ENCODE peak calls at places on chromosomes 3 and 15, in seven cellular contexts. N is effector memory CD4-positive, alpha-beta T cell; H is pancreas; A is upper lobe of right lung; Y is transverse colon; U is lung; K is CD4-positive, CD25-positive, alpha-beta regulatory T cell. Q is an unnamed sample. For H3K4me1, the result is how much of the 10 kb centered on the place peaks cover.

GRCh38 chr3:181417748-181418147 is 294.0 kb upstream of the SOX2 start:
- DNase-seq in Y (no peak), A (no peak), U (no peak), N (no peak), K (no peak), H (no peak), Q (no peak)

GRCh38 chr3:127694467-127695215 is 21.9 kb downstream of the ABTB1 start:
- DNase-seq in U (no peak), K (peak), A (peak), N (peak), H (peak), Y (peak), Q (peak)

GRCh38 chr15:92100751-92101150 is 247.2 kb downstream of the SLCO3A1 start:
- DNase-seq in H (no peak), A (no peak), U (no peak), K (no peak), N (no peak), Y (no peak), Q (no peak)

GRCh38 chr3:164004205-164004604 is 1074.1 kb downstream of the SI start:
- DNase-seq in Y (no peak), U (no peak), N (no peak), H (no peak), A (peak), K (no peak), Q (peak)

GRCh38 chr3:64462203-64463120 is 225.3 kb downstream of the ADAMTS9 start:
- DNase-seq in A (no peak), Y (no peak), N (no peak), K (no peak), H (no peak), U (no peak), Q (no peak)

GRCh38 chr15:40092416-40093223 is 16.1 kb downstream of the BMF start:
- DNase-seq in K (no peak), Y (peak), A (peak), U (no peak), N (no peak), H (peak), Q (no peak)

GRCh38 chr3:170599083-170599482 is 13.2 kb upstream of the SLC7A14 start:
- DNase-seq in H (no peak), A (no peak), Y (no peak), U (no peak), N (no peak), K (no peak), Q (no peak)

GRCh38 chr15:67109141-67110034 is 44.0 kb downstream of the SMAD3 start:
- DNase-seq in U (no peak), Y (peak), K (no peak), A (peak), H (peak), N (no peak), Q (peak)

GRCh38 chr3:28703858-28704257 is 355.2 kb upstream of the AZI2 start:
- DNase-seq in U (no peak), A (no peak), H (no peak), Y (no peak), N (no peak), K (no peak), Q (no peak)

GRCh38 chr3:119333773-119334492 is 39.8 kb downstream of the ARHGAP31 start:
- DNase-seq in A (no peak), N (no peak), Y (no peak), U (no peak), H (no peak), K (no peak), Q (no peak)

GRCh38 chr15:35289029-35289617 is 204.0 kb upstream of the NANOGP8 start:
- DNase-seq in Y (no peak), A (no peak), N (no peak), H (no peak), K (no peak), U (no peak), Q (no peak)

GRCh38 chr3:37987751-37988179 is 2.8 kb upstream of the VILL start:
- DNase-seq in H (no peak), A (peak), N (no peak), K (no peak), Y (peak), U (no peak), Q (no peak)

GRCh38 chr3:147904421-147904820 is 495.3 kb downstream of the ZIC1 start:
- DNase-seq in N (no peak), K (no peak), A (no peak), H (no peak), Y (no peak), U (no peak), Q (no peak)

GRCh38 chr3:15755181-15755580 is 42.6 kb downstream of the ANKRD28 start:
- DNase-seq in H (no peak), U (no peak), N (no peak), A (no peak), Y (no peak), K (no peak), Q (no peak)

GRCh38 chr3:114674041-114674440 is 380.2 kb downstream of the TIGIT start:
- DNase-seq in A (no peak), K (no peak), U (no peak), H (no peak), N (no peak), Y (no peak), Q (no peak)

GRCh38 chr3:69197922-69198540 is 75.6 kb upstream of the LMOD3 start:
- DNase-seq in A (no peak), K (peak), Y (peak), U (no peak), H (no peak), N (peak), Q (no peak)

GRCh38 chr3:65226287-65226686 is 538.5 kb upstream of the ADAMTS9 start:
- DNase-seq in H (no peak), A (no peak), K (no peak), U (no peak), N (no peak), Y (no peak), Q (no peak)

GRCh38 chr3:151169700-151170224 is 33.3 kb downstream of the GPR171 start:
- DNase-seq in A (peak), N (no peak), Y (peak), H (no peak), U (peak), K (no peak), Q (peak)

GRCh38 chr3:144109944-144110343 is 138.3 kb downstream of the DIPK2A start:
- DNase-seq in K (no peak), Y (no peak), U (no peak), N (no peak), H (no peak), A (no peak), Q (no peak)

GRCh38 chr3:159711560-159712333 is 276.9 kb upstream of the IL12A start:
- DNase-seq in Y (no peak), U (no peak), H (no peak), N (no peak), K (no peak), A (no peak), Q (no peak)

GRCh38 chr15:31393441-31394091 is 66.9 kb downstream of the KLF13 start:
- DNase-seq in Y (no peak), U (no peak), A (no peak), K (no peak), N (no peak), H (no peak), Q (no peak)

GRCh38 chr15:57972801-57973311 is 92.7 kb downstream of the ALDH1A2 start:
- DNase-seq in H (no peak), K (no peak), A (no peak), Y (no peak), N (no peak), U (no peak), Q (no peak)

GRCh38 chr3:157199841-157200240 is 39.9 kb upstream of the CCNL1 start:
- DNase-seq in U (no peak), Y (no peak), A (no peak), K (no peak), N (no peak), H (no peak), Q (no peak)

GRCh38 chr3:192570757-192571156 is 156.6 kb downstream of the FGF12 start:
- DNase-seq in Y (no peak), U (no peak), N (no peak), A (no peak), H (no peak), K (no peak), Q (no peak)

GRCh38 chr3:115598216-115598615 is 25.1 kb upstream of the GAP43 start:
- DNase-seq in H (no peak), K (no peak), Y (no peak), U (no peak), A (no peak), N (no peak), Q (no peak)

GRCh38 chr3:29026959-29027358 is 253.9 kb upstream of the RBMS3 start:
- DNase-seq in H (no peak), K (no peak), U (no peak), N (no peak), A (no peak), Y (no peak), Q (no peak)

GRCh38 chr3:42161050-42161935 is 70.1 kb downstream of the TRAK1 start:
- DNase-seq in H (no peak), N (no peak), U (no peak), K (no peak), Y (no peak), A (no peak), Q (no peak)

GRCh38 chr3:179321585-179322322 is 1.1 kb upstream of the ZNF639 start:
- DNase-seq in H (no peak), A (no peak), U (no peak), K (no peak), Y (peak), N (no peak), Q (no peak)

GRCh38 chr3:186520957-186521842 is 23.0 kb downstream of the CRYGS start:
- DNase-seq in H (no peak), Y (no peak), N (no peak), A (no peak), U (no peak), K (no peak), Q (no peak)
- H3K4me1 ChIP-seq in H (under half), Y (under half), N (under half), A (under half), U (under half), K (under half), Q (under half)

GRCh38 chr15:51876169-51876568 is 46.7 kb downstream of the TMOD3 start:
- DNase-seq in N (no peak), H (no peak), U (no peak), K (no peak), A (no peak), Y (no peak), Q (no peak)
- H3K4me1 ChIP-seq in N (under half), H (under half), U (under half), K (under half), A (under half), Y (under half), Q (under half)

GRCh38 chr15:74785716-74786032 is 3.8 kb downstream of the CSK start:
- DNase-seq in U (no peak), N (no peak), H (no peak), A (no peak), K (no peak), Y (no peak), Q (no peak)
- H3K4me1 ChIP-seq in U (half or more), N (half or more), H (under half), A (half or more), K (half or more), Y (half or more), Q (under half)

GRCh38 chr15:68815598-68815997 is 5.1 kb downstream of the ANP32A start:
- DNase-seq in Y (no peak), A (no peak), H (no peak), K (no peak), N (no peak), U (no peak), Q (no peak)
- H3K4me1 ChIP-seq in Y (under half), A (under half), H (under half), K (under half), N (under half), U (under half), Q (under half)

GRCh38 chr3:101624857-101625256 is 50.9 kb downstream of the PCNP start:
- DNase-seq in H (no peak), A (no peak), Y (no peak), U (no peak), N (no peak), K (no peak), Q (no peak)
- H3K4me1 ChIP-seq in H (under half), A (under half), Y (under half), U (under half), N (under half), K (under half), Q (under half)